ENCODE peak calls at places on chromosomes 6 and 20, in five cellular contexts. One of them, this sample, is unnamed.

GRCh38 chr20:11797161-11797560 is 120.5 kb upstream of the BTBD3 start:
- DNase-seq in left ventricle myocardium inferior: no peak
- DNase-seq in breast epithelium: no peak
- DNase-seq in fibroblast of lung: no peak
- DNase-seq in left lung: no peak
- DNase-seq in this sample: no peak

GRCh38 chr6:109772961-109773431 is 81.9 kb downstream of the FIG4 start:
- DNase-seq in left ventricle myocardium inferior: peak; percentile 64
- DNase-seq in breast epithelium: peak; percentile 21
- DNase-seq in fibroblast of lung: no peak
- DNase-seq in left lung: no peak
- DNase-seq in this sample: no peak

GRCh38 chr20:22414354-22414753 is 170.0 kb downstream of the FOXA2 start:
- DNase-seq in left ventricle myocardium inferior: no peak
- DNase-seq in breast epithelium: no peak
- DNase-seq in fibroblast of lung: peak; percentile 25
- DNase-seq in left lung: no peak
- DNase-seq in this sample: no peak

GRCh38 chr20:19210426-19211155 is 1.9 kb upstream of the SLC24A3 start:
- DNase-seq in left ventricle myocardium inferior: no peak
- DNase-seq in breast epithelium: peak; percentile 49
- DNase-seq in fibroblast of lung: no peak
- DNase-seq in left lung: no peak
- DNase-seq in this sample: no peak

GRCh38 chr20:47784599-47785320 is 521 bp downstream of the SULF2 start:
- DNase-seq in left ventricle myocardium inferior: peak; percentile 48
- DNase-seq in breast epithelium: no peak
- DNase-seq in fibroblast of lung: peak; percentile 28
- DNase-seq in left lung: peak; percentile 36
- DNase-seq in this sample: no peak

GRCh38 chr6:29071831-29072723 is 15.0 kb downstream of the OR2B3 start:
- DNase-seq in left ventricle myocardium inferior: no peak
- DNase-seq in breast epithelium: no peak
- DNase-seq in fibroblast of lung: no peak
- DNase-seq in left lung: no peak
- DNase-seq in this sample: no peak

GRCh38 chr6:44166591-44167184 is 8.1 kb downstream of the CAPN11 start:
- DNase-seq in left ventricle myocardium inferior: no peak
- DNase-seq in breast epithelium: no peak
- DNase-seq in fibroblast of lung: no peak
- DNase-seq in left lung: no peak
- DNase-seq in this sample: no peak

GRCh38 chr20:57666834-57667157 is 43.0 kb downstream of the PMEPA1 start:
- DNase-seq in left ventricle myocardium inferior: no peak
- DNase-seq in breast epithelium: no peak
- DNase-seq in fibroblast of lung: no peak
- DNase-seq in left lung: no peak
- DNase-seq in this sample: no peak

GRCh38 chr6:77341058-77341986 is 122.0 kb downstream of the HTR1B start:
- DNase-seq in left ventricle myocardium inferior: peak; percentile 53
- DNase-seq in breast epithelium: no peak
- DNase-seq in fibroblast of lung: no peak
- DNase-seq in left lung: peak; percentile 46
- DNase-seq in this sample: no peak

GRCh38 chr6:116461563-116462507 is 660 bp downstream of the CALHM6 start:
- DNase-seq in left ventricle myocardium inferior: peak; percentile 51
- DNase-seq in breast epithelium: no peak
- DNase-seq in fibroblast of lung: peak; percentile 50
- DNase-seq in left lung: peak; percentile 64
- DNase-seq in this sample: no peak

GRCh38 chr6:906920-907319 is 214.0 kb upstream of the EXOC2 start:
- DNase-seq in left ventricle myocardium inferior: no peak
- DNase-seq in breast epithelium: no peak
- DNase-seq in fibroblast of lung: no peak
- DNase-seq in left lung: no peak
- DNase-seq in this sample: no peak

GRCh38 chr6:83633609-83634008 is 75.3 kb downstream of the SNAP91 start:
- DNase-seq in left ventricle myocardium inferior: no peak
- DNase-seq in breast epithelium: no peak
- DNase-seq in fibroblast of lung: no peak
- DNase-seq in left lung: no peak
- DNase-seq in this sample: no peak

GRCh38 chr6:31721351-31722020 is at the start of gene LY6G6C:
- DNase-seq in left ventricle myocardium inferior: no peak
- DNase-seq in breast epithelium: no peak
- DNase-seq in fibroblast of lung: no peak
- DNase-seq in left lung: no peak
- DNase-seq in this sample: no peak

GRCh38 chr6:31722173-31722572 is 627 bp upstream of the LY6G6C start:
- DNase-seq in left ventricle myocardium inferior: no peak
- DNase-seq in breast epithelium: no peak
- DNase-seq in fibroblast of lung: no peak
- DNase-seq in left lung: no peak
- DNase-seq in this sample: no peak

GRCh38 chr6:31718294-31718693 is 3.1 kb downstream of the LY6G6D start:
- DNase-seq in left ventricle myocardium inferior: no peak
- DNase-seq in breast epithelium: peak; percentile 85
- DNase-seq in fibroblast of lung: no peak
- DNase-seq in left lung: no peak
- DNase-seq in this sample: no peak

GRCh38 chr6:31719001-31719400 is 2.5 kb downstream of the LY6G6C start:
- DNase-seq in left ventricle myocardium inferior: no peak
- DNase-seq in breast epithelium: no peak
- DNase-seq in fibroblast of lung: no peak
- DNase-seq in left lung: no peak
- DNase-seq in this sample: no peak

DNA sequence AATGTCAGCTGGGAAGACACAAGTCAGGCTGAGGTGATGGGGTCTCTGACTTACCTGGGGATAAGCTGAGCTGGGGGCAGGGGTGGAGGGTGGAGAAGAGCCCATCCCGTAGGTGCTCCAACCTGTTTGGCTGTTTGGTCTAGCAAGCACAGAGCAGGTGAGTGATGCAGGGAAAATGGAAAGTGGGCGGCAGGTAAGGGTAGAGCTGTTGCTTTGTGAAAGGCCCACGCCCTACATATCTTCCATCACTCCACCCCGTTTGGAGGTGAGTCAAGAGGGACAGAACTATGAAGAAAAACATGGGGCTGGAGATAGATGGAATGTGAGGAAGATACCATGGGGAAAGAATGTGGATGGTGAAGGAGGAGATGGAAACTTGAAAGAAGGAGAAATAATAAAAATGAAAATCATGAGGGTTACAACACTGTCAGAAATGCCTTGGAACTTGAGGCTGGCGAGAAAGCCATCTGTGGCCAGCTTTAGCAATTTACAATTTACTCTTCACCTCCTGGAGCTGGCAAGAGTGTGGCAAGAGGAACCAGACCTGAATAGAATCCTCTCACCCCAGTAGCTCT is 1.3 kb downstream of the LY6G6C start:
- DNase-seq in left ventricle myocardium inferior: no peak
- DNase-seq in breast epithelium: no peak
- DNase-seq in fibroblast of lung: no peak
- DNase-seq in left lung: no peak
- DNase-seq in this sample: no peak
- H3K9me3 ChIP-seq in left ventricle myocardium inferior: no peaks in the 10 kb centered on the region
- H3K9me3 ChIP-seq in breast epithelium: no peaks in the 10 kb centered on the region
- H3K9me3 ChIP-seq in fibroblast of lung: no peaks in the 10 kb centered on the region
- H3K9me3 ChIP-seq in left lung: no peaks in the 10 kb centered on the region
- H3K9me3 ChIP-seq in this sample: no peaks in the 10 kb centered on the region

GRCh38 chr20:62157387-62158087 is 14.0 kb downstream of the SS18L1 start:
- DNase-seq in left ventricle myocardium inferior: no peak
- DNase-seq in breast epithelium: no peak
- DNase-seq in fibroblast of lung: no peak
- DNase-seq in left lung: no peak
- DNase-seq in this sample: no peak

GRCh38 chr20:62158541-62158940 is 15.0 kb downstream of the SS18L1 start:
- DNase-seq in left ventricle myocardium inferior: no peak
- DNase-seq in breast epithelium: no peak
- DNase-seq in fibroblast of lung: no peak
- DNase-seq in left lung: no peak
- DNase-seq in this sample: no peak

GRCh38 chr20:62156592-62157386 is 13.2 kb downstream of the SS18L1 start:
- DNase-seq in left ventricle myocardium inferior: peak; percentile 60
- DNase-seq in breast epithelium: no peak
- DNase-seq in fibroblast of lung: peak; percentile 39
- DNase-seq in left lung: no peak
- DNase-seq in this sample: peak; percentile 44

GRCh38 chr20:62159052-62159451 is 15.5 kb downstream of the SS18L1 start:
- DNase-seq in left ventricle myocardium inferior: no peak
- DNase-seq in breast epithelium: no peak
- DNase-seq in fibroblast of lung: no peak
- DNase-seq in left lung: no peak
- DNase-seq in this sample: no peak

GRCh38 chr20:62158088-62158400 is 14.5 kb downstream of the SS18L1 start:
- DNase-seq in left ventricle myocardium inferior: no peak
- DNase-seq in breast epithelium: no peak
- DNase-seq in fibroblast of lung: no peak
- DNase-seq in left lung: no peak
- DNase-seq in this sample: no peak
- H3K36me3 ChIP-seq in left ventricle myocardium inferior: peaks cover 44% of the 10 kb centered on the region
- H3K36me3 ChIP-seq in breast epithelium: no peaks in the 10 kb centered on the region
- H3K36me3 ChIP-seq in fibroblast of lung: peaks cover 4% of the 10 kb centered on the region
- H3K36me3 ChIP-seq in left lung: peaks cover 56% of the 10 kb centered on the region
- H3K36me3 ChIP-seq in this sample: peaks cover 18% of the 10 kb centered on the region

DNA sequence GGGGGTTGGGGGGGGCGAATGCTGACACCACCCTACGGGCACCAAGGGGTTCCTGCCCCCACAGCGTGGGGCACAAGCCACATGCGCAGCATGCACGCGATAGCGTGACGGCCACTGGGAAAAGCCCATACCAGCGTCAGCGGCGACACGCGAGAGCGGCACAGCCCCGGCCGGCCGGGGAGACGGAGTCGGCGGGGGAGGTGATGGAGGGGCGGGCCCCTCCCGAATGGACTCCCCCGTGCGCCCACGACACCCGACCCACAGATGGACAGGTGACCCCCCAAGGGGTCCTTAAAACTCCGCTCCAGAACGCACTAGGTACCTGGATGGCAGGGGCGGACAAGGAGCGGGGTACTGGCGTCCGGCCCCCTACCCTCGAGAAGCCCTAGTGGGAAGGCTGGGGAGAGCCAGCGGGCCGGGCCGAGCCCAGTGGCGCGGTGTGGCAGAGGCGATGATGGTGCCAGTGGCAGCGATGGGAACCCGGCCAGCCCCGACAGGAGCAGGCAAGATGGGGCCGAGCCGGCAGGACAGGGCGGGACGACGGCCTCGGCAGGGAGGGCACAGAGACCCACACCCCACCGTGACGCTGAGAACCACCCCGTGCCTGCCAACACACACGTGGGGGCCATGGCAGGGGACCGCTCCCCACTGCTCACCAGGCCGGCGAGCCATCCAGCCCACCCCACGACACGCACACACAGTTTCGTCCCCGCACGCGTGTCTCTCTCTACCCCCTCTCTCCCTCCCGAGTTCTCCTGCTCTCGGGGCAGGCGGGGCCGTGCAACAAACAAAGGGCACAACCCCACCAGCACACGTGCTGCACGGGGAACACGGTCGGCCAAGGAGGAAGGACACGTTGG is 1959.8 kb upstream of the DEFB115 start:
- DNase-seq in left ventricle myocardium inferior: no peak
- DNase-seq in breast epithelium: no peak
- DNase-seq in fibroblast of lung: no peak
- DNase-seq in left lung: no peak
- DNase-seq in this sample: no peak
- H3K9me3 ChIP-seq in left ventricle myocardium inferior: peaks cover 67% of the 10 kb centered on the region
- H3K9me3 ChIP-seq in breast epithelium: peaks cover 65% of the 10 kb centered on the region
- H3K9me3 ChIP-seq in fibroblast of lung: no peaks in the 10 kb centered on the region
- H3K9me3 ChIP-seq in left lung: peaks cover 68% of the 10 kb centered on the region
- H3K9me3 ChIP-seq in this sample: no peaks in the 10 kb centered on the region

DNA sequence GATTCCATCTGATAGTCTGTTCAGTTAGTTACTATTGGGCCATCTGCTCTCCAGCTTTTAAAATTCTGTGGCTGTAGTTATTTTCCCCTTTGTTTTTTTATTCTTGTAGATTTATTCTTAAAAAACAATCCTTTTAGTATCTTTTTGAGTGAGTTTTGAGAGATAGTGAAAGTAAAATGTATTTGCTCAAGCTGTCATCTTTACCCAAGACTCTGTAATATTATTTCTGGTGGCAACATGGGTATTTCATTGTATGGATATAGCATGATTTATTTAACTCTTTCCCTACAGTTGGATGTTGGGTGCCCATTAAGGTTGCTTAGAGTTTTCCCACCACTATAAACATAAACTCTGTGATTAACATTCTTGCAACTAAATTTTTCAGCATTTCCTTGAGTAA is 24.6 kb downstream of the STK4 start:
- DNase-seq in left ventricle myocardium inferior: no peak
- DNase-seq in breast epithelium: no peak
- DNase-seq in fibroblast of lung: peak; percentile 6
- DNase-seq in left lung: no peak
- DNase-seq in this sample: no peak
- H3K36me3 ChIP-seq in left ventricle myocardium inferior: peaks cover 40% of the 10 kb centered on the region
- H3K36me3 ChIP-seq in breast epithelium: no peaks in the 10 kb centered on the region
- H3K36me3 ChIP-seq in fibroblast of lung: peaks cover 2% of the 10 kb centered on the region
- H3K36me3 ChIP-seq in left lung: peaks cover 39% of the 10 kb centered on the region
- H3K36me3 ChIP-seq in this sample: peaks cover 8% of the 10 kb centered on the region

DNA sequence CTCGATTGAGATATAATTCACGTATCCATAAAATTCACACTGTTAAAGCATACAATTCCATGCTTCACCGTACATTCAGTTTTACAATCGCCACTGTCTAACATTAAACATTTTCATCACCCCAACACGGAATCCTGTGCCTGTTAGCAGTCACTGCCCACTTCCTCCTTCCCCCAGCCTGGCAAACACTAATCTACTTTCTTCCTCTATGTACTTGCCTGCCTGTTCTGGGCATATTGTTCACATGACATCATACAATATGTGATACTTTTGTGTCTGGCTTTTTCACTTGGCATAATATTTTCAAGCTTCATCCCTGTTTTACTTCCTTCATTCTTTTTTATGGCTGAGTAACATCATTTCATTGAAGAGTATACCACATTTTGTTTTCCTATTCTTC is 359.9 kb downstream of the HDGFL1 start:
- DNase-seq in left ventricle myocardium inferior: no peak
- DNase-seq in breast epithelium: no peak
- DNase-seq in fibroblast of lung: no peak
- DNase-seq in left lung: no peak
- DNase-seq in this sample: no peak
- H3K9me3 ChIP-seq in left ventricle myocardium inferior: no peaks in the 10 kb centered on the region
- H3K9me3 ChIP-seq in breast epithelium: no peaks in the 10 kb centered on the region
- H3K9me3 ChIP-seq in fibroblast of lung: no peaks in the 10 kb centered on the region
- H3K9me3 ChIP-seq in left lung: no peaks in the 10 kb centered on the region
- H3K9me3 ChIP-seq in this sample: no peaks in the 10 kb centered on the region

DNA sequence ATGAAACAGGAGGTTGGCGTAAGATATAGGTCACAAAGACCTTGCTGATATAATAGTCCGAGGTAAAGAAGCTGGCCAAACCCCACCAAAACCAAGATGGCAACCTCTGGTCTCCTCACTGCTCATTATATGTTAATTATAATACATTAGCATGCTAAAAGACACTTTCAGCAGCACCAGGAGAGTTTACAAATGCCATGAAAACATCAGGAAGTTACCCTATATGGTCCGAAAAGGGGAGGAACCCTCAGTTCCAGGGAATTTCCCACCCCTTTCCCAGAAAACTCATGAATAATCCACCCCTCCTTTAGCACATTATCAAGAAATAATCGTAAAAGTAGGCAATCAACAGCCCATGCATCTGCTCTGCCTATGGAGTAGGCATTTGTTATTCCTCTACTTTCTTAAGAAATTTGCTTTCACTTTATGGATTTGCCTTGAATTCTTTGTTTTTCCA is 923.4 kb downstream of the QKI start:
- DNase-seq in left ventricle myocardium inferior: no peak
- DNase-seq in breast epithelium: no peak
- DNase-seq in fibroblast of lung: no peak
- DNase-seq in left lung: no peak
- DNase-seq in this sample: no peak
- H3K36me3 ChIP-seq in left ventricle myocardium inferior: no peaks in the 10 kb centered on the region
- H3K36me3 ChIP-seq in breast epithelium: no peaks in the 10 kb centered on the region
- H3K36me3 ChIP-seq in fibroblast of lung: no peaks in the 10 kb centered on the region
- H3K36me3 ChIP-seq in left lung: no peaks in the 10 kb centered on the region
- H3K36me3 ChIP-seq in this sample: no peaks in the 10 kb centered on the region

This sample was measured in effector memory CD4-positive, alpha-beta T cell.